ENCODE peak calls at places on chromosomes 6 and 20, in four cellular contexts. V is brain microvascular endothelial cell, Y is A549, C is T-helper 1 cell. O is an unnamed sample.
A peak's percentile ranks its signal among the peaks of the same experiment; 100 is the strongest.

GRCh38 chr20:43570496-43570895 is 11.7 kb downstream of the SGK2 start:
- DNase-seq in V (no peak), Y (no peak), C (no peak), O (no peak)

GRCh38 chr6:7881765-7882500 is 28.7 kb downstream of the TXNDC5 start:
- DNase-seq in V (no peak), Y (no peak), C (no peak), O (peak; percentile 85)

GRCh38 chr6:10733151-10733715 is 10.4 kb downstream of the TMEM14C start:
- DNase-seq in V (no peak), Y (no peak), C (no peak), O (no peak)

GRCh38 chr6:43739642-43740091 is 30.3 kb upstream of the VEGFA start:
- DNase-seq in V (no peak), Y (no peak), C (no peak), O (no peak)

GRCh38 chr6:155549928-155550327 is 94.3 kb upstream of the NOX3 start:
- DNase-seq in V (no peak), Y (no peak), C (no peak), O (no peak)

GRCh38 chr6:43444601-43445000 is 10.7 kb downstream of the DLK2 start:
- DNase-seq in V (no peak), Y (no peak), C (no peak), O (no peak)

GRCh38 chr20:38893485-38894090 is 32.6 kb upstream of the FAM83D start:
- DNase-seq in V (peak; percentile 37), Y (peak; percentile 63), C (peak; percentile 74), O (peak; percentile 17)

GRCh38 chr6:125781307-125781868 is 9.4 kb upstream of the NCOA7 start:
- DNase-seq in V (no peak), Y (peak; percentile 34), C (peak; percentile 36), O (no peak)

GRCh38 chr20:48668451-48668946 is 159.3 kb downstream of the PREX1 start:
- DNase-seq in V (no peak), Y (no peak), C (no peak), O (peak; percentile 59)

GRCh38 chr6:79672631-79673065 is 41.5 kb downstream of the SH3BGRL2 start:
- DNase-seq in V (peak; percentile 8), Y (peak; percentile 37), C (no peak), O (no peak)

GRCh38 chr6:108589244-108589730 is 28.6 kb downstream of the FOXO3 start:
- DNase-seq in V (peak; percentile 68), Y (peak; percentile 71), C (no peak), O (peak; percentile 93)

GRCh38 chr6:14278436-14278835 is 160.9 kb downstream of the CD83 start:
- DNase-seq in V (no peak), Y (no peak), C (no peak), O (no peak)

GRCh38 chr6:56659721-56660373 is 17.2 kb upstream of the DST start:
- DNase-seq in V (no peak), Y (no peak), C (no peak), O (no peak)

GRCh38 chr6:128464790-128465189 is 55.6 kb downstream of the PTPRK start:
- DNase-seq in V (no peak), Y (no peak), C (no peak), O (no peak)

GRCh38 chr6:89792881-89793280 is 26.7 kb downstream of the MDN1 start:
- DNase-seq in V (peak; percentile 50), Y (peak; percentile 53), C (no peak), O (peak; percentile 71)

GRCh38 chr20:45104786-45105185 is 3.9 kb upstream of the KCNS1 start:
- DNase-seq in V (peak; percentile 63), Y (no peak), C (no peak), O (peak; percentile 83)

GRCh38 chr20:4102381-4102780 is 87.0 kb upstream of the RNF24 start:
- DNase-seq in V (no peak), Y (no peak), C (no peak), O (no peak)

GRCh38 chr20:58017237-58017969 is 211.1 kb downstream of the ANKRD60 start:
- DNase-seq in V (peak; percentile 69), Y (peak; percentile 94), C (no peak), O (peak; percentile 90)

GRCh38 chr6:84428300-84428907 is 201.0 kb upstream of the CEP162 start:
- DNase-seq in V (peak; percentile 60), Y (peak; percentile 51), C (no peak), O (peak; percentile 70)

GRCh38 chr6:106199998-106200397 is 113.9 kb downstream of the PRDM1 start:
- DNase-seq in V (peak; percentile 58), Y (no peak), C (no peak), O (peak; percentile 3)

GRCh38 chr6:68226460-68226859 is 408.6 kb upstream of the ADGRB3 start:
- DNase-seq in V (no peak), Y (no peak), C (no peak), O (peak; percentile 3)

GRCh38 chr6:90294614-90294988 is 2.0 kb downstream of the BACH2 start:
- DNase-seq in V (no peak), Y (no peak), C (peak; percentile 19), O (peak; percentile 20)

GRCh38 chr6:140064371-140064770 is 689.9 kb upstream of the CITED2 start:
- DNase-seq in V (no peak), Y (no peak), C (no peak), O (no peak)

GRCh38 chr6:22432060-22432459 is 135.2 kb upstream of the PRL start:
- DNase-seq in V (no peak), Y (no peak), C (no peak), O (peak; percentile 22)

GRCh38 chr6:116631379-116631990 is 15.2 kb downstream of the RSPH4A start:
- DNase-seq in V (no peak), Y (no peak), C (no peak), O (no peak)

GRCh38 chr20:47865912-47866311 is 80.6 kb upstream of the SULF2 start:
- DNase-seq in V (no peak), Y (no peak), C (no peak), O (no peak)

GRCh38 chr6:41922154-41922553 is 855 bp downstream of the BYSL start:
- DNase-seq in V (no peak), Y (no peak), C (no peak), O (no peak)

GRCh38 chr6:69578366-69578890 is 218.4 kb downstream of the LMBRD1 start:
- DNase-seq in V (no peak), Y (no peak), C (no peak), O (no peak)

GRCh38 chr6:43951756-43952675 is 175.2 kb downstream of the MRPL14 start:
- DNase-seq in V (no peak), Y (no peak), C (no peak), O (no peak)

GRCh38 chr6:27205375-27206278 is 41.9 kb upstream of the PRSS16 start:
- DNase-seq in V (peak; percentile 64), Y (no peak), C (no peak), O (peak; percentile 63)

GRCh38 chr6:160135922-160136655 is 14.5 kb downstream of the SLC22A1 start:
- DNase-seq in V (no peak), Y (no peak), C (no peak), O (no peak)

GRCh38 chr6:127451388-127451787 is 7.8 kb downstream of the KIAA0408 start:
- DNase-seq in V (no peak), Y (no peak), C (no peak), O (no peak)

GRCh38 chr20:58703765-58704331 is 11.2 kb downstream of the NPEPL1 start:
- DNase-seq in V (no peak), Y (no peak), C (no peak), O (no peak)

GRCh38 chr6:170583736-170584180 is 679 bp downstream of the PDCD2 start:
- DNase-seq in V (no peak), Y (no peak), C (no peak), O (peak; percentile 18)

GRCh38 chr20:49344975-49345374 is 67.1 kb upstream of the ZNFX1 start:
- DNase-seq in V (peak; percentile 93), Y (peak; percentile 83), C (no peak), O (peak; percentile 7)